ENCODE peak calls at places on chromosomes 4 and X, in four cellular contexts. D is ovary, G is left cardiac atrium, E is lung. L is an unnamed sample.

GRCh38 chr4:147981305-147981704 is 249.4 kb downstream of the ARHGAP10 start:
- DNase-seq in D (no peak), G (no peak), E (no peak), L (no peak)

GRCh38 chrX:100654256-100654655 is 10.3 kb downstream of the SRPX2 start:
- DNase-seq in D (no peak), G (no peak), E (no peak), L (no peak)

GRCh38 chr4:113394730-113395530 is 345.5 kb downstream of the ANK2 start:
- DNase-seq in D (peak; percentile 63), G (no peak), E (peak; percentile 54), L (peak; percentile 47)

GRCh38 chr4:158861766-158862165 is 92.9 kb downstream of the FNIP2 start:
- DNase-seq in D (no peak), G (no peak), E (no peak), L (no peak)

GRCh38 chr4:140004580-140005314 is 149.2 kb downstream of the MAML3 start:
- DNase-seq in D (peak; percentile 52), G (peak; percentile 61), E (no peak), L (peak; percentile 43)

GRCh38 chr4:96102541-96103018 is 262.7 kb downstream of the PDHA2 start:
- DNase-seq in D (no peak), G (peak; percentile 11), E (no peak), L (no peak)

GRCh38 chrX:154799554-154800348 is 5.5 kb downstream of the MPP1 start:
- DNase-seq in D (no peak), G (peak; percentile 32), E (no peak), L (peak; percentile 67)

GRCh38 chr4:15006416-15007024 is 4.2 kb downstream of the CPEB2 start:
- DNase-seq in D (no peak), G (no peak), E (no peak), L (no peak)

GRCh38 chr4:65624651-65625050 is 45.6 kb downstream of the EPHA5 start:
- DNase-seq in D (no peak), G (no peak), E (no peak), L (no peak)

GRCh38 chr4:31391976-31392375 is 671.8 kb downstream of the PCDH7 start:
- DNase-seq in D (no peak), G (no peak), E (no peak), L (no peak)

GRCh38 chr4:144948009-144948408 is 150.0 kb downstream of the ANAPC10 start:
- DNase-seq in D (no peak), G (no peak), E (no peak), L (no peak)

GRCh38 chr4:107379054-107379869 is 340.8 kb downstream of the PAPSS1 start:
- DNase-seq in D (no peak), G (no peak), E (no peak), L (no peak)

GRCh38 chr4:55666535-55666934 is 30.4 kb upstream of the NMU start:
- DNase-seq in D (no peak), G (no peak), E (no peak), L (no peak)

GRCh38 chr4:174697164-174697563 is 131.9 kb downstream of the GLRA3 start:
- DNase-seq in D (no peak), G (no peak), E (no peak), L (no peak)

GRCh38 chr4:2412885-2413716 is 5.3 kb downstream of the ZFYVE28 start:
- DNase-seq in D (peak; percentile 48), G (peak; percentile 89), E (peak; percentile 76), L (peak; percentile 96)

GRCh38 chr4:102466298-102466697 is 34.9 kb upstream of the NFKB1 start:
- DNase-seq in D (no peak), G (no peak), E (no peak), L (no peak)

GRCh38 chr4:183639291-183639690 is 19.7 kb downstream of the RWDD4 start:
- DNase-seq in D (peak; percentile 20), G (no peak), E (no peak), L (no peak)

GRCh38 chr4:34649716-34650115 is 1594.6 kb downstream of the ARAP2 start:
- DNase-seq in D (no peak), G (no peak), E (no peak), L (no peak)

GRCh38 chr4:73417973-73418372 is 13.9 kb downstream of the ALB start:
- DNase-seq in D (no peak), G (no peak), E (no peak), L (no peak)

GRCh38 chrX:150362599-150363481 is at the start of gene MAMLD1:
- DNase-seq in D (peak; percentile 78), G (peak; percentile 74), E (peak; percentile 68), L (peak; percentile 64)

GRCh38 chr4:81698536-81698935 is 226.8 kb upstream of the RASGEF1B start:
- DNase-seq in D (no peak), G (no peak), E (no peak), L (no peak)

GRCh38 chrX:15815779-15816452 is 25.6 kb downstream of the ZRSR2 start:
- DNase-seq in D (no peak), G (no peak), E (no peak), L (no peak)

GRCh38 chr4:177809786-177810185 is 367.5 kb upstream of the AGA start:
- DNase-seq in D (no peak), G (no peak), E (no peak), L (no peak)

GRCh38 chr4:161799687-161800086 is 364.1 kb downstream of the FSTL5 start:
- DNase-seq in D (no peak), G (no peak), E (no peak), L (no peak)

GRCh38 chr4:164700471-164700870 is 53.5 kb upstream of the SMIM31 start:
- DNase-seq in D (no peak), G (no peak), E (no peak), L (no peak)

GRCh38 chrX:74133156-74133796 is 170.7 kb upstream of the ZCCHC13 start:
- DNase-seq in D (peak; percentile 24), G (no peak), E (no peak), L (no peak)

GRCh38 chr4:151251922-151252321 is 25.0 kb upstream of the PRSS48 start:
- DNase-seq in D (no peak), G (no peak), E (no peak), L (peak; percentile 21)